ENCODE peak calls at places on chromosomes 5 and 9, in ten cellular contexts. B is GM06990, C is SK-N-SH, R is fibroblast of pulmonary artery, G is coronary artery, V is body of pancreas, J is dorsolateral prefrontal cortex, P is adrenal gland, H is breast epithelium, Z is astrocyte of the cerebellum. O is an unnamed sample.

GRCh38 chr5:61625682-61626620 is 293.9 kb downstream of the ZSWIM6 start:
- DNase-seq in C (no peak), H (peak), J (peak), P (peak), B (peak), R (peak), V (peak), G (no peak), Z (no peak), O (no peak)

GRCh38 chr5:81428446-81428845 is 34.5 kb upstream of the ACOT12 start:
- DNase-seq in J (no peak), C (no peak), G (no peak), V (no peak), Z (no peak), B (no peak), R (peak), H (no peak), P (no peak), O (no peak)

GRCh38 chr5:118043531-118043930 is 944.8 kb downstream of the DTWD2 start:
- DNase-seq in B (no peak), V (no peak), J (no peak), P (no peak), C (no peak), G (no peak), Z (no peak), H (no peak), R (peak), O (no peak)

GRCh38 chr5:175922192-175922885 is 45.8 kb downstream of the THOC3 start:
- DNase-seq in R (peak), Z (peak), J (no peak), V (no peak), G (no peak), B (no peak), P (no peak), C (no peak), H (no peak), O (no peak)

GRCh38 chr9:117083440-117083984 is 331.3 kb downstream of the ASTN2 start:
- DNase-seq in R (no peak), V (no peak), G (no peak), B (no peak), H (no peak), C (no peak), P (no peak), J (no peak), Z (no peak), O (no peak)

GRCh38 chr5:14417232-14417730 is 164.3 kb upstream of the OTULINL start:
- DNase-seq in B (no peak), H (no peak), R (peak), C (peak), V (no peak), P (no peak), J (no peak), Z (no peak), G (no peak), O (no peak)

GRCh38 chr5:33985447-33985846 is 954 bp upstream of the SLC45A2 start:
- DNase-seq in R (no peak), G (no peak), H (no peak), P (no peak), Z (no peak), C (no peak), V (no peak), J (no peak), B (no peak), O (no peak)

GRCh38 chr9:97880336-97880735 is 27.3 kb downstream of the FOXE1 start:
- DNase-seq in H (no peak), R (peak), C (no peak), J (no peak), V (no peak), Z (no peak), B (no peak), P (peak), G (no peak), O (no peak)

GRCh38 chr9:14250779-14251145 is 63.2 kb downstream of the NFIB start:
- DNase-seq in B (no peak), Z (no peak), R (no peak), H (no peak), J (no peak), V (no peak), G (no peak), C (no peak), P (no peak), O (no peak)

GRCh38 chr9:33139421-33140228 is 27.5 kb downstream of the B4GALT1 start:
- DNase-seq in C (no peak), B (no peak), J (no peak), G (peak), R (peak), V (peak), P (peak), Z (peak), H (no peak), O (no peak)

GRCh38 chr9:118426772-118427171 is 722.6 kb downstream of the TLR4 start:
- DNase-seq in Z (no peak), J (no peak), G (no peak), C (no peak), R (no peak), B (no peak), V (no peak), P (no peak), H (no peak), O (no peak)

GRCh38 chr5:82847564-82847963 is 229.6 kb downstream of the TMEM167A start:
- DNase-seq in H (no peak), G (no peak), B (no peak), Z (no peak), R (peak), P (no peak), V (no peak), J (no peak), C (no peak), O (no peak)

GRCh38 chr5:122547669-122548068 is 227.2 kb upstream of the SNX2 start:
- DNase-seq in V (no peak), C (no peak), Z (no peak), G (no peak), P (no peak), R (no peak), J (no peak), B (no peak), H (no peak), O (no peak)

GRCh38 chr9:111598730-111599091 is 736 bp downstream of the PTGR1 start:
- DNase-seq in V (peak), R (peak), H (no peak), C (no peak), P (peak), Z (no peak), J (no peak), B (peak), G (peak), O (no peak)

GRCh38 chr5:38673671-38674071 is 117.2 kb upstream of the LIFR start:
- DNase-seq in G (no peak), Z (no peak), H (no peak), R (peak), C (no peak), B (peak), J (no peak), V (no peak), P (no peak), O (no peak)

GRCh38 chr5:91586232-91586631 is 203.1 kb upstream of the ARRDC3 start:
- DNase-seq in J (no peak), B (no peak), V (no peak), R (no peak), Z (no peak), H (no peak), C (no peak), G (no peak), P (no peak), O (no peak)

GRCh38 chr5:154477382-154478223 is 424 bp downstream of the HAND1 start:
- DNase-seq in R (no peak), J (no peak), C (no peak), H (no peak), P (no peak), B (no peak), Z (no peak), G (no peak), V (no peak), O (no peak)

GRCh38 chr5:174698156-174698555 is 26.2 kb upstream of the MSX2 start:
- DNase-seq in P (no peak), Z (no peak), G (no peak), V (no peak), C (no peak), J (no peak), R (no peak), B (no peak), H (no peak), O (no peak)

DNA sequence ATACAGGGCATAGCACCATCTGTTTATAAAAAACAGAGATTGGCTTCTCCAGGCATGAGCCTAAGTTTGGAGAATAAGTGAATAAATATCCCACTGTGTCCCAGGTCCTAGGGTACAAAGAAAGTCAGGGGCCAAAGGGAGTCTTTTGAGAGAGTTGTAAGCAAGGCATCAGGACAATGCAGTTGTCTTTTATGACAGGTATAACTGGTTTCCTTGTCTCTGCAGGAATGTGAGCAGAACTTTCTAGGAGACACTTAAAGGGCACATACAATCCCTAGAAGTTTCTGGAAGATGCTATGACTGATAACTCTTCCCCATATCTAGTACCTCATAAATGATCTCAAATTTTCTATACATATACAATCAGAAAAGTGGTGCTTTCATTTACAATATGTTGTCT is 245.6 kb upstream of the RGMB start:
- DNase-seq in H (no peak), P (no peak), C (no peak), V (no peak), G (no peak), B (no peak), J (no peak), R (no peak), Z (no peak), O (no peak)
- TF ChIP-seq CTCF in H (no peak), P (no peak), C (no peak), V (no peak), G (no peak), B (no peak), J (no peak), R (no peak), Z (no peak), O (no peak)

DNA sequence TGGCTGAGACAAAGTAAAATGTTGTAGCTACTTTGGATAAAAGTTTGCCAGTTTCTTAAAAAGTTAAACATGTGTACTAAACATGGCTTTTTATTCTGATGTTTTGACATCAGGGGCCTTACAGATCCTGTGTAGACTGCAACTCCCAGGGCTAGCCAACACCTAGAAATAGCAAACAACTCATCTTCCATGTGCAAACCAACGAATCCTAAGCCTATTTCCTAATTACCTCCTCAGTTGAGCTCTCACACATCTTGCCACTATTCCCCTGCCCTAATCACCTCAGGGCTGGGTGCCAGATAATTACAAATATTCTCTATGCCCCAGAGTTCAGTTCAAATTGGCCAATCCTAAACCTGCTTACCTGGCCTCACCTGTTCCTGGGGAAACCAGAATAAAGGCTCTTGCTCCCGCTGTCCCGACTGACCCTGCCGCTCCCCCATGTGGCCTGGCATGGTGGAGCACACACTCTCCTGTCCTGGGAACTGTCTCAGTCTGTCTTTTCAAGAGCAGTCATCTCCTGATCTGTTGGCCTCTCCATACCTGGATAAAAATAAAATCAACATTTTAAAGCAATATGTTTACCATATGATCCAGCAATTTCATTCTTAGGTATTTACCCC is 37.1 kb upstream of the FAM169A start:
- DNase-seq in J (no peak), H (peak), P (peak), G (no peak), C (peak), R (peak), Z (no peak), V (peak), B (peak), O (no peak)
- TF ChIP-seq CTCF in J (peak), H (peak), P (peak), G (no peak), C (peak), R (peak), Z (peak), V (peak), B (peak), O (peak)

GRCh38 chr5:56814963-56815656 is at the start of gene MAP3K1:
- DNase-seq in P (peak), Z (no peak), V (peak), G (peak), H (peak), J (peak), C (peak), R (peak), B (peak), O (peak)
- TF ChIP-seq CTCF in P (peak), Z (no peak), V (no peak), G (no peak), H (no peak), J (peak), C (no peak), R (no peak), B (peak), O (no peak)

GRCh38 chr5:141960018-141960417 is 2.0 kb upstream of the PCDH12 start:
- DNase-seq in G (no peak), C (peak), H (no peak), R (no peak), V (no peak), B (no peak), J (no peak), P (no peak), Z (no peak), O (no peak)
- TF ChIP-seq CTCF in G (no peak), C (peak), H (no peak), R (peak), V (no peak), B (peak), J (no peak), P (peak), Z (peak), O (no peak)

O was measured in D721Med.